ENCODE peak calls at places on chromosomes 11 and 22, in four cellular contexts. One of them, this sample, is unnamed. For H3K4me1, the result is how much of the 10 kb centered on the place peaks cover.

GRCh38 chr11:66100272-66101037 is 30.4 kb downstream of the PACS1 start:
- DNase-seq in uterus: peak
- DNase-seq in H1: no peak
- DNase-seq in A549: peak
- DNase-seq in this sample: peak

GRCh38 chr11:20059587-20060021 is 100.7 kb downstream of the DBX1 start:
- DNase-seq in uterus: no peak
- DNase-seq in H1: no peak
- DNase-seq in A549: no peak
- DNase-seq in this sample: no peak

GRCh38 chr11:106216281-106216680 is 138.8 kb downstream of the AASDHPPT start:
- DNase-seq in uterus: no peak
- DNase-seq in H1: no peak
- DNase-seq in A549: no peak
- DNase-seq in this sample: no peak

GRCh38 chr11:35583126-35583525 is 35.1 kb upstream of the FJX1 start:
- DNase-seq in uterus: no peak
- DNase-seq in H1: no peak
- DNase-seq in A549: no peak
- DNase-seq in this sample: no peak

GRCh38 chr22:23791737-23792645 is 5.2 kb downstream of the SMARCB1 start:
- DNase-seq in uterus: no peak
- DNase-seq in H1: no peak
- DNase-seq in A549: no peak
- DNase-seq in this sample: no peak

GRCh38 chr11:3939211-3939610 is 83.7 kb downstream of the STIM1 start:
- DNase-seq in uterus: no peak
- DNase-seq in H1: no peak
- DNase-seq in A549: no peak
- DNase-seq in this sample: no peak

GRCh38 chr11:46718155-46719019 is 626 bp upstream of the F2 start:
- DNase-seq in uterus: no peak
- DNase-seq in H1: no peak
- DNase-seq in A549: peak
- DNase-seq in this sample: no peak

GRCh38 chr22:47161631-47162030 is 399.2 kb downstream of the TBC1D22A start:
- DNase-seq in uterus: peak
- DNase-seq in H1: no peak
- DNase-seq in A549: no peak
- DNase-seq in this sample: no peak

GRCh38 chr11:119720311-119720710 is 8.7 kb downstream of the NECTIN1 start:
- DNase-seq in uterus: no peak
- DNase-seq in H1: no peak
- DNase-seq in A549: no peak
- DNase-seq in this sample: no peak

GRCh38 chr11:126417463-126417862 is 62.0 kb downstream of the ST3GAL4 start:
- DNase-seq in uterus: no peak
- DNase-seq in H1: no peak
- DNase-seq in A549: no peak
- DNase-seq in this sample: no peak

GRCh38 chr22:17672417-17672991 is 33.9 kb downstream of the BCL2L13 start:
- DNase-seq in uterus: no peak
- DNase-seq in H1: no peak
- DNase-seq in A549: no peak
- DNase-seq in this sample: no peak

GRCh38 chr11:34792143-34792542 is 124.0 kb downstream of the APIP start:
- DNase-seq in uterus: no peak
- DNase-seq in H1: no peak
- DNase-seq in A549: no peak
- DNase-seq in this sample: no peak

GRCh38 chr11:85464283-85464682 is 162.9 kb downstream of the DLG2 start:
- DNase-seq in uterus: no peak
- DNase-seq in H1: no peak
- DNase-seq in A549: no peak
- DNase-seq in this sample: no peak

GRCh38 chr11:111918390-111919256 is at the start of gene C11orf52:
- DNase-seq in uterus: no peak
- DNase-seq in H1: peak
- DNase-seq in A549: no peak
- DNase-seq in this sample: no peak

GRCh38 chr11:57391546-57391945 is 1.1 kb upstream of the PRG2 start:
- DNase-seq in uterus: no peak
- DNase-seq in H1: no peak
- DNase-seq in A549: no peak
- DNase-seq in this sample: no peak

DNA sequence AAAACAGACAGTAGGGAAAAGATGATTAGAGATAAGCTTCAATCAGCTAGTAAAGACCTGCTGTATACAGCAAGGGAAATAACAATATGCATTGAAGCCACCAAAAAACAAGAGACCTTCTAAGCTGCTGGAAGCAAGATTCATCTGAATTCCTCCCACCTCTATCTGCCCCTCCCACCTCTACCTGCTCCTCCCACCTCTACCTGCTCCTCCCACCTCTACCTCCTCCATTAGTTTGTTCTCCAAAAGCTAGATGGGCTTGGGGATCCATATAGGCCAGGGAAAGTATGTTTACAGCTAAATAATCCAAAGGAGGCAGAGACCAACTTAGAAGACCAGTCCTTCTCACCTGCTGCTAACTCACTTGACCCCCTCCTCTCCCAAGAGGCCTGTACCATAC is 33.2 kb downstream of the PAK1 start:
- DNase-seq in uterus: no peak
- DNase-seq in H1: no peak
- DNase-seq in A549: no peak
- DNase-seq in this sample: no peak
- H3K4me1 ChIP-seq in uterus: under half
- H3K4me1 ChIP-seq in H1: under half
- H3K4me1 ChIP-seq in A549: under half
- H3K4me1 ChIP-seq in this sample: under half

GRCh38 chr22:39457047-39457545 is 284 bp downstream of the MGAT3 start:
- DNase-seq in uterus: no peak
- DNase-seq in H1: no peak
- DNase-seq in A549: no peak
- DNase-seq in this sample: no peak
- H3K4me3 ChIP-seq in uterus: peak
- H3K4me3 ChIP-seq in H1: peak
- H3K4me3 ChIP-seq in A549: peak
- H3K4me3 ChIP-seq in this sample: peak

DNA sequence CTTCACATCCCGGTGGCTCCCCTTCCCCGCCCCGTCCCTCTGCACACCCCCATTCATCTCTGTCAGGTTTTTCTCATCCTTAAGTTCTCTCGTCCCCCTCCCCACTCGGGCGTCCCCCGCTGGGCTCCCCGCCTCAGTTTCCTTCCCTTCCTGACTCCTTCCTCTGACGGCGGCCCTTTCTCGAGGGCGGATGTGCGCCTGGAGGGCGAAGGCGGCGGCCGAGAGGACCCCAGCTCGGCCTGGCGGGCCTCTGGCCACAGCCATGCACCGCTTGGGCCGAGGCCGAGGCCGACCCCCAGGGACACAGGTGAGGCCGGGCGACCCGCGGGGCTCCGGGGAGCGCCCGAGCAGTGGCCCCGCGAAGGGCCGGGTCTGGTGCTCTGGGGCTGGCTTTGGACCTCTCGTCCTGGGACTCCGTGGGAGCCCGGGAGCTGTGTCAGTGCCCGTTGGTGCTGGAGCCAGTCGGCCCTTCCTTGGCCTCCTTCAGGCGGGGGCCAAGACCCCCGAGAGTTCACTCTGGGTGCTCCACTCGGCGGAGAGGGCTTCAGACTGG is 2.9 kb downstream of the PHLDB1 start:
- DNase-seq in uterus: no peak
- DNase-seq in H1: no peak
- DNase-seq in A549: no peak
- DNase-seq in this sample: no peak
- TF ChIP-seq POLR2A in uterus: no peak
- TF ChIP-seq POLR2A in H1: no peak
- TF ChIP-seq POLR2A in A549: no peak
- TF ChIP-seq POLR2A in this sample: no peak

GRCh38 chr22:40418366-40419201 is 48.2 kb downstream of the SGSM3 start:
- DNase-seq in uterus: no peak
- DNase-seq in H1: no peak
- DNase-seq in A549: no peak
- DNase-seq in this sample: no peak
- H3K4me1 ChIP-seq in uterus: under half
- H3K4me1 ChIP-seq in H1: under half
- H3K4me1 ChIP-seq in A549: under half
- H3K4me1 ChIP-seq in this sample: under half

DNA sequence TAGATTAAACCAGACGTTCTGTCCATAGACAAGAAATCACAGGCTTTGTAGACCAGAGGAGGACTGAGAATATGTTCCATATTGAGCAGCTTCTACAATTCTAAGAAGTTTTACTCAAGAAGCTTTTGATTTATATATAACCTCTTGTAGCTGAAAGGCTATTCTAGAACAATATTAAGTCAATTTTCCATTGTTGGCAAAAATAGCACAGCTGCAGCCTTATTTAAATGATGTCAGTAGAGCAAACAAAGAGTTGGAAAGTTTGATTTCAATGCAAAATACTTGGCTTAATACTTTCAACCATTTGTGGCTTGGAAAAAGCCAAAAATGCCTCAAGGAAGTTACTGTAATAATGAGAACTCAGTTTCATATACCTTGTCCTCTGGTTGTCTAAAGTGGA is at the start of gene GLYATL2:
- DNase-seq in uterus: no peak
- DNase-seq in H1: no peak
- DNase-seq in A549: no peak
- DNase-seq in this sample: no peak
- H3K4me3 ChIP-seq in uterus: no peak
- H3K4me3 ChIP-seq in H1: no peak
- H3K4me3 ChIP-seq in A549: no peak
- H3K4me3 ChIP-seq in this sample: no peak

GRCh38 chr11:67508486-67509121 is 642 bp upstream of the CDK2AP2 start:
- DNase-seq in uterus: peak
- DNase-seq in H1: peak
- DNase-seq in A549: peak
- DNase-seq in this sample: peak
- TF ChIP-seq POLR2A in uterus: peak
- TF ChIP-seq POLR2A in H1: peak
- TF ChIP-seq POLR2A in A549: peak
- TF ChIP-seq POLR2A in this sample: no peak

GRCh38 chr22:27666272-27666997 is 135.1 kb downstream of the MN1 start:
- DNase-seq in uterus: no peak
- DNase-seq in H1: no peak
- DNase-seq in A549: no peak
- DNase-seq in this sample: no peak

GRCh38 chr22:27669798-27670599 is 131.6 kb downstream of the MN1 start:
- DNase-seq in uterus: no peak
- DNase-seq in H1: no peak
- DNase-seq in A549: no peak
- DNase-seq in this sample: no peak

GRCh38 chr22:27663812-27664211 is 137.7 kb downstream of the MN1 start:
- DNase-seq in uterus: no peak
- DNase-seq in H1: no peak
- DNase-seq in A549: no peak
- DNase-seq in this sample: no peak

GRCh38 chr22:27668828-27669797 is 132.4 kb downstream of the MN1 start:
- DNase-seq in uterus: peak
- DNase-seq in H1: no peak
- DNase-seq in A549: peak
- DNase-seq in this sample: no peak

DNA sequence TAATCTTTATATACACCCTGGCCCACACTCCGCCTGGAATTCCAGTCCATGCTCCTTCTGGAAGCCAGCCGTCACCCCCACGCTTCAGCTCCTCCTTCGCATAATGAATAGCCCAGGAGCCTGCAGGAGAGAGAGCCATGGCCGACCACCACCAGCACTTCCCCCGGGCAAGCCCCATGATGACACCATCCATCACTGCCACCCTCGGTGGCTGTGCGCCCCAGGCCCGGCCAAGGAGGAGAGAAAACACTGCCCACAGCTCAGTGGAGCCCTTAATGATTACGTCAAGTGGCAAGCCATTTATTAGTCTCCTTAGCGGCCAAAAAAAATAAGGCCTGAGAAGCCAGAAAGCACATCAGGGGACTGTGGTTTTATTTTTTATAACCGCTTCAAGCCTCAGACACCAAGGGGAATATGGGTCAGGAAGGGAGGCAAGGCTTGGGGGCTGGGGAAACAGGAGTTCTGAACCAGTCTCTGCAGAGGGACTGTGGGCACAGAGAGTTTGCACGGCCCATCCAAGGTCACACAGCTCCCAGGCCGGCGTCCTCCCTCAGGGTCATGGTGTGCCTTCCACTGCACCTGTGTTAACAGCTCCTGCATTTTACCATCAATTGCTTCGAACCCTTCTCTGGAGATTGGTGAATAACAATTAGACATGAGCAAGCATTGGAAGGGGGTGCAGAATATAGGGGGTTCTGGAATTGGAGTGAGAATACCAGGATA is 134.3 kb downstream of the MN1 start:
- DNase-seq in uterus: no peak
- DNase-seq in H1: no peak
- DNase-seq in A549: no peak
- DNase-seq in this sample: no peak
- H3K4me1 ChIP-seq in uterus: under half
- H3K4me1 ChIP-seq in H1: under half
- H3K4me1 ChIP-seq in A549: under half
- H3K4me1 ChIP-seq in this sample: under half

DNA sequence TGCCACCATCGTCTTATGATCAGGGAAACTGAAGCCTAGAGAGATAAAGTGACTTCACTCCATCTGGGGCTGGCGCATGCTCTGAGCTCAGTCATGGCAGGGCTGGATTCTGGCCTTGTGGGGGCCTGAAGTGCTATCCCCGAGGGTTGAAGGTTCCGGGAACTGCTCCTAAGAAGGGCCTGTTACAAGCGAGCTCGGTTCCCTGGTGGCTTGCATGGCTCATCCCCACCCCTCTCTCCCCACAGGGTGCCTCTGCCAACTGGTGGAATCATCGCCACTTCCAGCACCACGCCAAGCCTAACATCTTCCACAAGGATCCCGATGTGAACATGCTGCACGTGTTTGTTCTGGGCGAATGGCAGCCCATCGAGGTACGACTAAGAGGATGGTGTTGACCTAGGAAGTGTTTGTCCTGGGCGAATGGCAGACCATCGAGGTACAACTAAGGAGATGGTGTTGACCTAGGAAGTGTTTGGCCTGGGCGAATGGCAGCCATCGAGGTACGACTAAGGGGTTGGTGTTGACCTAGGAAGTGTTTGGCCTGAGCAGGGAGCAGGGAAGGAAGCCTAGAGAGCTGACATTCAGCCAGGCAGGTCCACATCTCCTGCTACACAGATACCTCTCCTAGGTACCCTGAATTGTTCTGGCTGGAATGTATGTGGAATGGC is 19.9 kb downstream of the FADS2 start:
- DNase-seq in uterus: no peak
- DNase-seq in H1: no peak
- DNase-seq in A549: no peak
- DNase-seq in this sample: no peak
- H3K4me3 ChIP-seq in uterus: no peak
- H3K4me3 ChIP-seq in H1: no peak
- H3K4me3 ChIP-seq in A549: no peak
- H3K4me3 ChIP-seq in this sample: no peak